ENCODE peak calls at places on chromosomes 3 and 15, in eight cellular contexts. N, Y, A, V, M, I, H and P are unnamed samples. For H3K4me1, the result is how much of the 10 kb centered on the place peaks cover.

GRCh38 chr3:48928679-48929078 is 10.0 kb downstream of the ARIH2 start:
- DNase-seq in N (no peak), Y (no peak), A (no peak), V (peak), M (no peak), I (no peak), H (no peak), P (no peak)

GRCh38 chr3:73037369-73037699 is 24.1 kb upstream of the EBLN2 start:
- DNase-seq in N (no peak), Y (no peak), A (no peak), V (peak), M (no peak), I (no peak), H (no peak), P (no peak)

GRCh38 chr3:77254967-77255831 is 215.3 kb downstream of the ROBO2 start:
- DNase-seq in N (peak), Y (peak), A (no peak), V (peak), M (no peak), I (no peak), H (no peak), P (no peak)

GRCh38 chr15:66067687-66068086 is 185.9 kb downstream of the MEGF11 start:
- DNase-seq in N (no peak), Y (no peak), A (peak), V (no peak), M (no peak), I (no peak), H (no peak), P (no peak)

GRCh38 chr15:48533982-48534381 is 111.5 kb downstream of the FBN1 start:
- DNase-seq in N (no peak), Y (no peak), A (no peak), V (no peak), M (no peak), I (no peak), H (no peak), P (no peak)

GRCh38 chr3:78629544-78629943 is 1138.3 kb downstream of the ROBO1 start:
- DNase-seq in N (no peak), Y (no peak), A (no peak), V (no peak), M (no peak), I (no peak), H (no peak), P (no peak)

GRCh38 chr3:134658555-134658954 is 7.7 kb upstream of the KY start:
- DNase-seq in N (no peak), Y (no peak), A (no peak), V (no peak), M (no peak), I (no peak), H (no peak), P (no peak)

GRCh38 chr15:44832068-44832467 is 95.7 kb downstream of the TRIM69 start:
- DNase-seq in N (no peak), Y (no peak), A (no peak), V (no peak), M (no peak), I (no peak), H (no peak), P (no peak)

GRCh38 chr15:64437982-64438381 is 22.4 kb upstream of the ZNF609 start:
- DNase-seq in N (no peak), Y (no peak), A (no peak), V (no peak), M (no peak), I (no peak), H (no peak), P (no peak)

GRCh38 chr3:15063238-15063637 is 1.9 kb downstream of the MRPS25 start:
- DNase-seq in N (no peak), Y (no peak), A (no peak), V (no peak), M (no peak), I (no peak), H (no peak), P (no peak)

GRCh38 chr15:71780349-71780976 is 29.9 kb upstream of the NR2E3 start:
- DNase-seq in N (no peak), Y (peak), A (no peak), V (peak), M (peak), I (no peak), H (no peak), P (no peak)

GRCh38 chr3:12663311-12663935 is 494 bp downstream of the RAF1 start:
- DNase-seq in N (peak), Y (peak), A (peak), V (no peak), M (no peak), I (no peak), H (peak), P (peak)

GRCh38 chr15:40567111-40567510 is 2.0 kb upstream of the RPUSD2 start:
- DNase-seq in N (no peak), Y (no peak), A (no peak), V (no peak), M (no peak), I (no peak), H (no peak), P (no peak)

GRCh38 chr15:41558400-41559238 is at the start of gene TYRO3:
- DNase-seq in N (peak), Y (peak), A (peak), V (no peak), M (peak), I (no peak), H (peak), P (peak)

GRCh38 chr15:62445244-62445643 is 280.2 kb upstream of the C2CD4B start:
- DNase-seq in N (no peak), Y (no peak), A (no peak), V (peak), M (no peak), I (no peak), H (no peak), P (no peak)

GRCh38 chr3:2172561-2173171 is 74.0 kb downstream of the CNTN4 start:
- DNase-seq in N (no peak), Y (no peak), A (no peak), V (no peak), M (no peak), I (no peak), H (no peak), P (no peak)

GRCh38 chr3:127407026-127407939 is 119.4 kb upstream of the PRR20G start:
- DNase-seq in N (no peak), Y (no peak), A (peak), V (no peak), M (no peak), I (no peak), H (no peak), P (no peak)

GRCh38 chr15:65819563-65819960 is 27.5 kb upstream of the DENND4A start:
- DNase-seq in N (no peak), Y (no peak), A (no peak), V (peak), M (no peak), I (no peak), H (no peak), P (no peak)

GRCh38 chr15:52350423-52350822 is 54.8 kb upstream of the MYO5C start:
- DNase-seq in N (no peak), Y (no peak), A (no peak), V (no peak), M (no peak), I (no peak), H (no peak), P (no peak)

GRCh38 chr3:193008654-193009053 is 91.0 kb upstream of the MB21D2 start:
- DNase-seq in N (no peak), Y (no peak), A (no peak), V (no peak), M (no peak), I (no peak), H (no peak), P (no peak)

GRCh38 chr3:129439817-129440647 is at the start of the genes IFT122 and MBD4:
- DNase-seq in N (peak), Y (peak), A (peak), V (peak), M (peak), I (peak), H (peak), P (peak)

GRCh38 chr3:24167468-24167867 is 222.4 kb downstream of the NR1D2 start:
- DNase-seq in N (no peak), Y (no peak), A (no peak), V (no peak), M (no peak), I (no peak), H (no peak), P (no peak)

GRCh38 chr15:47577476-47577875 is 139.8 kb upstream of the SEMA6D start:
- DNase-seq in N (no peak), Y (no peak), A (no peak), V (no peak), M (no peak), I (no peak), H (no peak), P (no peak)

GRCh38 chr3:67947808-67948508 is 293.5 kb upstream of the SUCLG2 start:
- DNase-seq in N (no peak), Y (no peak), A (no peak), V (no peak), M (no peak), I (no peak), H (no peak), P (peak)

GRCh38 chr3:57078366-57079220 is 18.1 kb downstream of the SPATA12 start:
- DNase-seq in N (peak), Y (peak), A (peak), V (peak), M (peak), I (no peak), H (peak), P (peak)

GRCh38 chr15:58423858-58424608 is 7.8 kb upstream of the LIPC start:
- DNase-seq in N (no peak), Y (no peak), A (no peak), V (peak), M (peak), I (no peak), H (no peak), P (no peak)

GRCh38 chr3:60742606-60743145 is 508.6 kb downstream of the FHIT start:
- DNase-seq in N (no peak), Y (peak), A (no peak), V (peak), M (no peak), I (no peak), H (no peak), P (no peak)

GRCh38 chr15:86634146-86634545 is 554.5 kb downstream of the AGBL1 start:
- DNase-seq in N (no peak), Y (no peak), A (no peak), V (no peak), M (no peak), I (no peak), H (no peak), P (no peak)

GRCh38 chr15:86629957-86630356 is 550.3 kb downstream of the AGBL1 start:
- DNase-seq in N (no peak), Y (no peak), A (no peak), V (no peak), M (no peak), I (no peak), H (no peak), P (no peak)

GRCh38 chr15:86629409-86629808 is 549.7 kb downstream of the AGBL1 start:
- DNase-seq in N (no peak), Y (peak), A (no peak), V (no peak), M (no peak), I (no peak), H (no peak), P (no peak)

GRCh38 chr15:86630946-86631345 is 551.3 kb downstream of the AGBL1 start:
- DNase-seq in N (no peak), Y (no peak), A (no peak), V (no peak), M (no peak), I (no peak), H (no peak), P (no peak)

GRCh38 chr15:86634992-86635608 is 555.4 kb downstream of the AGBL1 start:
- DNase-seq in N (no peak), Y (no peak), A (no peak), V (no peak), M (no peak), I (no peak), H (no peak), P (no peak)
- H3K4me1 ChIP-seq in N (under half), Y (under half), A (under half), V (under half), M (under half), I (under half), H (under half), P (under half)

GRCh38 chr15:68983821-68984517 is 30.5 kb upstream of the NOX5 start:
- DNase-seq in N (no peak), Y (no peak), A (no peak), V (peak), M (no peak), I (no peak), H (no peak), P (no peak)

GRCh38 chr15:68982976-68983550 is 31.4 kb upstream of the NOX5 start:
- DNase-seq in N (no peak), Y (no peak), A (no peak), V (no peak), M (peak), I (no peak), H (no peak), P (no peak)

GRCh38 chr15:68982002-68982401 is 32.5 kb upstream of the NOX5 start:
- DNase-seq in N (no peak), Y (no peak), A (no peak), V (no peak), M (no peak), I (no peak), H (no peak), P (no peak)

GRCh38 chr15:68979036-68979435 is 35.5 kb upstream of the NOX5 start:
- DNase-seq in N (no peak), Y (no peak), A (no peak), V (no peak), M (no peak), I (no peak), H (no peak), P (no peak)

GRCh38 chr15:68980786-68981185 is 33.7 kb upstream of the NOX5 start:
- DNase-seq in N (no peak), Y (no peak), A (no peak), V (no peak), M (no peak), I (no peak), H (no peak), P (no peak)
- H3K4me3 ChIP-seq in N (no peak), Y (no peak), A (no peak), V (no peak), M (no peak), I (no peak), H (no peak), P (no peak)

GRCh38 chr3:43011638-43012037 is 32.5 kb downstream of the GASK1A start:
- DNase-seq in N (no peak), Y (no peak), A (no peak), V (no peak), M (no peak), I (no peak), H (no peak), P (no peak)

GRCh38 chr3:43013256-43013655 is 34.1 kb downstream of the GASK1A start:
- DNase-seq in N (no peak), Y (no peak), A (no peak), V (no peak), M (no peak), I (no peak), H (no peak), P (no peak)

GRCh38 chr3:43006825-43007224 is 27.7 kb downstream of the GASK1A start:
- DNase-seq in N (no peak), Y (no peak), A (no peak), V (no peak), M (no peak), I (no peak), H (no peak), P (no peak)

GRCh38 chr3:43012189-43012588 is 33.1 kb downstream of the GASK1A start:
- DNase-seq in N (no peak), Y (no peak), A (no peak), V (no peak), M (no peak), I (no peak), H (no peak), P (no peak)

DNA sequence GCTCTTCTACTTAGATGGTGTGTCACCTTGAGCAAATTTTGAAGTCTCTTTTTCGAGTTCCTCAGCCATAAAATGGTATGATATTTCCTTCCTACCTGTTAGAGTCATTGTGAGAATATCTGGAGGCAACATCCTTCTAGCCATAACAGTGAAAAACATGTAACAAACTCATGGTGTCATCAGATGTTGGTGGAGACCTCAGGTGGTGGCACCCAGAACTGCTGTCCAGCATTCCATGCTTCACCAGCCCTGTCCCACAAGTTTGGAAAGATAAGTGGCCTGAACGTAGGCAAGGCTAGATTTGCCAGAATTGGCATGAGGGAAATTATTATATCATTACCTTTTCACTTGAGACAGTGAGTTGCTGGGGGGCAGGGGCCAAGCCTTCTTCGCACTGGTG is 30.4 kb downstream of the GASK1A start:
- DNase-seq in N (no peak), Y (no peak), A (no peak), V (no peak), M (no peak), I (no peak), H (no peak), P (no peak)
- TF ChIP-seq POLR2A in N (no peak), Y (no peak), A (no peak), V (no peak), M (no peak), I (no peak), H (no peak), P (no peak)

DNA sequence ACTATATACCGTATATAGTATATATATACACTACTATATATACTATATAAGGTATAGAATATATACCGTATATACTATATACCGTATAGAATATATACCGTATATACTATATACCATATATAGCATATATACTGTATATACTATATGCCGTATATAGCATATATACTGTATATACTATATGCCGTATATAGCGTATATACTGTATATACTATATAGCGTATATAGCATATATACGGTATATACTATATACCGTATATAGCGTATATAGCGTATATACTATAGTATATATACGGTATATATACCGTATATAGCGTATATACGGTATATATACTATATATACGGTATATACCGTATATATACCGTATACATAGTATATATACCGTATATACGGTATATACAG is 22.6 kb upstream of the HDGFL3 start:
- DNase-seq in N (no peak), Y (no peak), A (no peak), V (no peak), M (no peak), I (no peak), H (no peak), P (no peak)
- H3K4me1 ChIP-seq in N (under half), Y (under half), A (under half), V (under half), M (under half), I (under half), H (under half), P (under half)